ENCODE peak calls at places on chromosome 6, in five cellular contexts. O is H9, N is neuronal stem cell, K is trophoblast cell, M is H1. S is an unnamed sample.

GRCh38 chr6:106275692-106276091 is 49.9 kb downstream of the ATG5 start:
- DNase-seq in O (no peak), N (no peak), K (no peak), M (no peak), S (peak)

GRCh38 chr6:6351626-6352025 is 31.2 kb upstream of the F13A1 start:
- DNase-seq in O (no peak), N (no peak), K (no peak), M (no peak), S (no peak)

GRCh38 chr6:37501632-37502466 is 2.2 kb upstream of the CCDC167 start:
- DNase-seq in O (no peak), N (no peak), K (no peak), M (no peak), S (no peak)

GRCh38 chr6:99746261-99746895 is 139.7 kb downstream of the PRDM13 start:
- DNase-seq in O (peak), N (peak), K (peak), M (peak), S (peak)

GRCh38 chr6:139173172-139173571 is 38.3 kb downstream of the HECA start:
- DNase-seq in O (no peak), N (no peak), K (no peak), M (no peak), S (no peak)

GRCh38 chr6:44831002-44831610 is 443.6 kb downstream of the CDC5L start:
- DNase-seq in O (no peak), N (peak), K (peak), M (no peak), S (peak)

GRCh38 chr6:3748208-3748701 is 3.3 kb downstream of the PXDC1 start:
- DNase-seq in O (peak), N (peak), K (peak), M (no peak), S (peak)

GRCh38 chr6:57822896-57823358 is 505.5 kb downstream of the PRIM2 start:
- DNase-seq in O (peak), N (no peak), K (no peak), M (peak), S (no peak)

GRCh38 chr6:48985025-48985424 is 478.0 kb downstream of the MMUT start:
- DNase-seq in O (no peak), N (no peak), K (no peak), M (no peak), S (peak)

GRCh38 chr6:103122766-103123601 is 1729.5 kb downstream of the GRIK2 start:
- DNase-seq in O (peak), N (peak), K (peak), M (peak), S (peak)

GRCh38 chr6:9806195-9806594 is 608.7 kb downstream of the TFAP2A start:
- DNase-seq in O (no peak), N (no peak), K (no peak), M (no peak), S (no peak)

GRCh38 chr6:26157150-26157837 is 70.1 kb downstream of the HFE start:
- DNase-seq in O (peak), N (peak), K (peak), M (peak), S (peak)

GRCh38 chr6:28947831-28948270 is 24.1 kb upstream of the TRIM27 start:
- DNase-seq in O (no peak), N (no peak), K (no peak), M (no peak), S (peak)

GRCh38 chr6:33840064-33840926 is 36.5 kb upstream of the MLN start:
- DNase-seq in O (no peak), N (no peak), K (peak), M (no peak), S (peak)

GRCh38 chr6:80145921-80146320 is 39.5 kb downstream of the BCKDHB start:
- DNase-seq in O (no peak), N (no peak), K (no peak), M (no peak), S (no peak)

DNA sequence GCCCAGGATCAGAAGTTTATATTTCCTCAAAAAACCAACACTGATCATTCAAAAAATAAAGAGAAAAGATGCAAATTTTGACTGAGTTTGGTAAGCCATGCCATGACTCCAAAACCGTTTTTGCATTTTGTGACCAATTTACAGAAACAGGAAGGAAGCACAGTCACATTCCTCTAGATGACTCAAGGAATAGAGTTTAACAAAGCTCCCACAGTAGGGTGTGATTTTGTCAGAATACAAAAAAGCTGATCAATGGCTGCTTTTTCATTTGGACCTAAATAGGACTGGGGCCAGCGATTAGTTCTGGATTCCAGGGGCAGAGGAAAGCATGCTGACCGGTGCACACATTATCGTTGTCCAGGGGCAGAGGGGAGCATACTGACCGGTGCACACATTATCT is 179.4 kb upstream of the AFDN start:
- DNase-seq in O (no peak), N (no peak), K (no peak), M (no peak), S (no peak)
- H3K27ac ChIP-seq in O (no peak), N (peak), K (no peak), M (no peak), S (no peak)

GRCh38 chr6:157587127-157587729 is 206.2 kb downstream of the ZDHHC14 start:
- DNase-seq in O (no peak), N (no peak), K (no peak), M (no peak), S (no peak)

GRCh38 chr6:157584036-157584435 is 203.0 kb downstream of the ZDHHC14 start:
- DNase-seq in O (no peak), N (no peak), K (no peak), M (no peak), S (no peak)

GRCh38 chr6:157586476-157587126 is 205.6 kb downstream of the ZDHHC14 start:
- DNase-seq in O (no peak), N (no peak), K (no peak), M (no peak), S (no peak)

GRCh38 chr6:157585274-157586087 is 204.5 kb downstream of the ZDHHC14 start:
- DNase-seq in O (no peak), N (no peak), K (no peak), M (no peak), S (no peak)

GRCh38 chr6:157586088-157586414 is 205.1 kb downstream of the ZDHHC14 start:
- DNase-seq in O (no peak), N (no peak), K (no peak), M (no peak), S (no peak)
- H2BK12ac ChIP-seq in O (no peak), N (no peak), K (no peak), M (no peak), S (no peak)

GRCh38 chr6:12138936-12139335 is 126.8 kb downstream of the HIVEP1 start:
- DNase-seq in O (no peak), N (no peak), K (peak), M (no peak), S (no peak)
- H3K27ac ChIP-seq in O (no peak), N (no peak), K (no peak), M (no peak), S (no peak)

DNA sequence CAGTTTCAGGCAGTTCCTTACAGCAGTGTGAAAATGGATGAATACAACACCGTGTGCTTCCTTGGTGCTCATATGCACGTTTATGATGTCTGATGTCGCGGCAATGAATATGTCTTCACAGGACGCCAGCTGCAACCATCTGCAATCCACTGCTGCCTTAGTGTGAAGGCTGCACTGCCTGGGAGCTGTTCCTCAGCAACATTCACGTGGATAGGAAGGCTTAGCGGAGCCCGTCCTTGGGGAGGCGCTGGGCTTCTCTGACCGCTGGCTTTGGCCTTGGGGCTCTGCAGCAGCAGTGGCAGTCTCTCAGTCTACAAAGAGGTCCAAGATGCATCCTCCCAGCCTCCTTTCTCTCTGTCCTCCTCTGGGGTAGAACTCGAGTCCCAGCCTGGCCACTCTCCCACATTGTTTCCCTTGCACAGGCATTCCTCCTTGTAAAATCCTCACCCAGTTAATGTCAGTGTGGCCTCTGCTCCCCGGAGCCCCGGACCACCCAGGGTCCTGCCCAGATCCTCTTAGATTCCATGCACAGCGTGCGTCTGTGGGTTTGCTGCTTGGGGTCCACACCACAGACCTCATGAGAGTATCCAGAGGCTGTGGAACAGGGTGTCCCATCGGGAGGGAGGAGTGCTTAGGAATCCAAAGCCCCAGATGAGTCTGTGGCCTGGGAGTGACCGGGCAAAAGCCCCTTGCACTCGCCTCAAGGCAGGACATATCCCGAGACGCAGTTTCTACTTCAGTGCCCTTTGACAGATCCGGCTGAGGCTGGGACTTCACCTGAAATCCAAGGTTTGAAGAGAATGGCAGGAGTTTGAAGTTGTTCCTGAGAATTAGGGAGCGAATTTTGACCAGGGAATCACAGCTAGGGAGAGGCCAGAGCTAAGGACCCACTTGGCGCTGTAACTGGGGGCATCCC is 181.3 kb downstream of the THBS2 start:
- DNase-seq in O (no peak), N (no peak), K (peak), M (no peak), S (no peak)
- H2BK12ac ChIP-seq in O (no peak), N (no peak), K (peak), M (no peak), S (no peak)

DNA sequence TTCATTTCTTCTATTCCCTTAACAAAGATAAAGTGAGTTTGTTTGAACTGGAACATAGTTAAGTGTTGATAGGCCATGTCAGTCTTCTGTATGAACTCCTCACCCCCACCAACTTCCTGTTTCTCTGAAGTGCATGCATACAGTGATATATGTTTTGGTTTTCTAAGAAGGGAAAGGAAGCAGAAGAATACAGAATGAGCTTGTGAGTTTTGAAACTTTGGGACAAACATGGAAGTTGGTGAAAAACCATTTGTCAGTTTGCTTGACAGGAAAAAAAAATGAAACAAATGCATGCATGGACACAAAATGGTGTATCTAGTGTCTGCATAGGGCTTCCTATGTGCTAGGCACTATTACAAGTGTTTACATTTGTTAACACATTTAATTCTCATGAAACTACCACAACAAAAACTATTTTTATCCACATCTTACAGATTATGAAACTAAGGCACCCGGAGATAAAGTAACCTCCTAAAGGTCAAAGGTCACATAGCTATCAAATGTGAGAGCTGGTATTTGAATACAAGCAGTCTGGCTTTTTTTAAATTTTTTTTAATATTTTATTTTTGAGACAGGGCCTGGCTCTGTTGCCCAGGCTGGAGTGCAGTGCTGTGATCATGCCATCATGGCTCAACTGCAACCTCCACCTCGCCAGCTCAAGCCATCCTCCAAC is 105.9 kb downstream of the ADGRB3 start:
- DNase-seq in O (no peak), N (no peak), K (no peak), M (no peak), S (no peak)
- H3K27ac ChIP-seq in O (no peak), N (no peak), K (no peak), M (no peak), S (no peak)

DNA sequence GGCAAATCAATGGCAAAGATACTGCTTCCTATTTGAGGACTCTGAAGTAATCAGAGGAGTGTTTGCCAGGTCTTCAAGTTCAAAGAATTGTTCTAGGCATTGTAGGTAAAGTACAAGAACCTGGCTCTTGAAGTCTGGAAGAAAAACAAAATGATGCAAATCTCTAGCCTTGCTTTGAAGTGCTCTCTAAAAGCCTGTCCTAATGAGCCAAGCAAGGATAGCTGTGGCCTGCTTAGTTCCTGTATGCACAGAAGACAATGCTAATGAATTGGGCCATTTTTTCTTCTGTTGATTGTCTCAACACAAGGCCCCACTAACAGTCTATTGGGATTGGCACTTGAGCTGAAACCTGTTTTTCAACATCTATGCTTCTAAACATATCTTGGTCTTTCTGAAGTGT is 165.0 kb upstream of the POU3F2 start:
- DNase-seq in O (no peak), N (no peak), K (no peak), M (no peak), S (no peak)
- H2BK12ac ChIP-seq in O (no peak), N (no peak), K (no peak), M (no peak), S (no peak)

DNA sequence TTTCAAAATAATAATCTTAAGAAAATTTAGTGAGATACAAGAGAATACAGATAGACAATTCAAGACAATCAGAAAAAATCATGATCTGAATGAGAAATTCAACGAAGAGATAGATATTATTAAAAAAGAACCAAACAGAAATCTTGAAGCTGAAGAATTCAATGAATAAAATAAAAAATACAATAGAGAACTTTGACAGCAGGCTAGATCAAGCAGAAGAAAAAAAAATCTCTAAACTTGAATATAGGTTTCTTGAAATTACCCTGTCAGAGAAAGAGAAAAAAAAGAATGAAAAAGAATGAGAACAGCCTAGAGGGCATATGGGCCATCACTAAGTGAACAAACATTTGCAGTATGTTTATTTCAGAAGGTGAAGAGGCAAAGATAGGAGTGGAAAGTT is 39.0 kb downstream of the IL22RA2 start:
- DNase-seq in O (no peak), N (no peak), K (no peak), M (no peak), S (no peak)
- H3K27ac ChIP-seq in O (no peak), N (no peak), K (no peak), M (no peak), S (no peak)

S was measured in mesenchymal stem cell.